ENCODE peak calls at places on chromosomes 7 and 10, in eight cellular contexts. T is GM20000; B is AG09309; X is mammary epithelial cell; S is CD4-positive, alpha-beta T cell; P is RWPE2; A is HL-60; J is AG09319. M is an unnamed sample.

GRCh38 chr7:39651262-39651661 is 27.9 kb downstream of the RALA start:
- DNase-seq in T (no peak), B (peak), X (no peak), S (no peak), P (no peak), A (no peak), J (peak), M (no peak)

GRCh38 chr7:158289761-158290523 is 297.7 kb downstream of the PTPRN2 start:
- DNase-seq in T (no peak), B (no peak), X (no peak), S (no peak), P (no peak), A (no peak), J (no peak), M (no peak)

GRCh38 chr10:43218206-43218950 is 48.5 kb downstream of the RASGEF1A start:
- DNase-seq in T (no peak), B (peak), X (peak), S (no peak), P (no peak), A (no peak), J (peak), M (peak)

GRCh38 chr7:157027568-157028527 is 17.4 kb upstream of the MNX1 start:
- DNase-seq in T (no peak), B (no peak), X (peak), S (no peak), P (no peak), A (no peak), J (no peak), M (no peak)

GRCh38 chr10:88389456-88389855 is 193.7 kb downstream of the RNLS start:
- DNase-seq in T (no peak), B (no peak), X (peak), S (peak), P (no peak), A (peak), J (peak), M (no peak)

GRCh38 chr10:96358851-96359540 is at the start of gene OPALIN:
- DNase-seq in T (no peak), B (no peak), X (no peak), S (no peak), P (no peak), A (no peak), J (no peak), M (no peak)

GRCh38 chr10:107614939-107615665 is 450.6 kb upstream of the SORCS1 start:
- DNase-seq in T (no peak), B (no peak), X (peak), S (no peak), P (no peak), A (no peak), J (no peak), M (peak)

GRCh38 chr10:27893320-27894014 is 105.4 kb downstream of the ODAD2 start:
- DNase-seq in T (no peak), B (peak), X (peak), S (no peak), P (no peak), A (no peak), J (peak), M (peak)

GRCh38 chr7:150801242-150801945 is 825 bp downstream of the TMEM176A start:
- DNase-seq in T (peak), B (no peak), X (no peak), S (no peak), P (no peak), A (no peak), J (no peak), M (no peak)

GRCh38 chr7:36208997-36209813 is 56.2 kb downstream of the EEPD1 start:
- DNase-seq in T (no peak), B (no peak), X (no peak), S (peak), P (no peak), A (no peak), J (no peak), M (no peak)

GRCh38 chr10:29922904-29923303 is 136.5 kb downstream of the JCAD start:
- DNase-seq in T (no peak), B (no peak), X (no peak), S (no peak), P (no peak), A (no peak), J (no peak), M (no peak)

GRCh38 chr7:101650579-101651081 is 21.5 kb upstream of the MYL10 start:
- DNase-seq in T (no peak), B (no peak), X (no peak), S (no peak), P (no peak), A (no peak), J (no peak), M (peak)

GRCh38 chr10:123019264-123019663 is 10.5 kb downstream of the ACADSB start:
- DNase-seq in T (no peak), B (no peak), X (no peak), S (no peak), P (no peak), A (no peak), J (no peak), M (no peak)

GRCh38 chr7:102912742-102913141 is at the start of gene LRRC17:
- DNase-seq in T (no peak), B (peak), X (no peak), S (no peak), P (no peak), A (peak), J (peak), M (no peak)

GRCh38 chr7:151623766-151624165 is 104.1 kb upstream of the RHEB start:
- DNase-seq in T (no peak), B (no peak), X (no peak), S (no peak), P (no peak), A (no peak), J (no peak), M (no peak)

GRCh38 chr10:132847416-132847777 is 61.5 kb upstream of the NKX6-2 start:
- DNase-seq in T (no peak), B (no peak), X (no peak), S (no peak), P (no peak), A (no peak), J (no peak), M (no peak)

GRCh38 chr10:15391491-15391890 is 20.4 kb upstream of the FAM171A1 start:
- DNase-seq in T (no peak), B (no peak), X (no peak), S (no peak), P (no peak), A (no peak), J (no peak), M (no peak)

GRCh38 chr7:98641646-98642489 is 24.8 kb downstream of the NPTX2 start:
- DNase-seq in T (no peak), B (no peak), X (no peak), S (no peak), P (no peak), A (peak), J (no peak), M (no peak)

GRCh38 chr7:117639966-117640365 is 160.1 kb downstream of the CFTR start:
- DNase-seq in T (no peak), B (no peak), X (no peak), S (no peak), P (no peak), A (no peak), J (no peak), M (no peak)

GRCh38 chr10:31401287-31401686 is 82.3 kb downstream of the ZEB1 start:
- DNase-seq in T (no peak), B (no peak), X (no peak), S (no peak), P (no peak), A (no peak), J (no peak), M (no peak)

GRCh38 chr10:10397906-10398305 is 619.8 kb upstream of the CELF2 start:
- DNase-seq in T (no peak), B (no peak), X (no peak), S (no peak), P (no peak), A (no peak), J (no peak), M (no peak)

GRCh38 chr10:110203500-110204455 is 3.6 kb upstream of the MXI1 start:
- DNase-seq in T (no peak), B (no peak), X (no peak), S (no peak), P (no peak), A (no peak), J (no peak), M (no peak)

GRCh38 chr10:74841265-74841973 is 15.0 kb downstream of the KAT6B start:
- DNase-seq in T (no peak), B (no peak), X (no peak), S (no peak), P (no peak), A (no peak), J (no peak), M (no peak)

GRCh38 chr10:72084094-72084459 is 4.3 kb downstream of the SPOCK2 start:
- DNase-seq in T (no peak), B (no peak), X (no peak), S (peak), P (no peak), A (no peak), J (no peak), M (no peak)

GRCh38 chr7:139523988-139524815 is 717 bp downstream of the CLEC2L start:
- DNase-seq in T (no peak), B (no peak), X (no peak), S (no peak), P (no peak), A (no peak), J (no peak), M (no peak)

GRCh38 chr10:63798599-63799498 is 277.6 kb downstream of the REEP3 start:
- DNase-seq in T (no peak), B (peak), X (peak), S (no peak), P (no peak), A (no peak), J (peak), M (peak)

GRCh38 chr10:88926484-88927249 is 25.9 kb downstream of the ACTA2 start:
- DNase-seq in T (no peak), B (peak), X (no peak), S (no peak), P (no peak), A (peak), J (peak), M (no peak)

GRCh38 chr7:47893721-47894365 is 54.4 kb downstream of the PKD1L1 start:
- DNase-seq in T (no peak), B (no peak), X (peak), S (no peak), P (no peak), A (no peak), J (no peak), M (no peak)

GRCh38 chr7:47890125-47890524 is 58.1 kb downstream of the PKD1L1 start:
- DNase-seq in T (no peak), B (no peak), X (no peak), S (no peak), P (no peak), A (no peak), J (no peak), M (no peak)

GRCh38 chr7:47890606-47891005 is 57.7 kb downstream of the PKD1L1 start:
- DNase-seq in T (no peak), B (no peak), X (no peak), S (no peak), P (no peak), A (no peak), J (no peak), M (no peak)

GRCh38 chr7:47895026-47895425 is 53.2 kb downstream of the PKD1L1 start:
- DNase-seq in T (no peak), B (no peak), X (no peak), S (no peak), P (no peak), A (no peak), J (no peak), M (no peak)

GRCh38 chr7:47893238-47893637 is 55.0 kb downstream of the PKD1L1 start:
- DNase-seq in T (peak), B (no peak), X (no peak), S (no peak), P (no peak), A (no peak), J (no peak), M (no peak)
- TF ChIP-seq CTCF in T (no peak), B (peak), X (no peak), S (no peak), P (peak), A (peak), J (peak), M (peak)

GRCh38 chr10:80945267-80945880 is 407.7 kb downstream of the SH2D4B start:
- DNase-seq in T (peak), B (no peak), X (no peak), S (no peak), P (no peak), A (peak), J (no peak), M (no peak)
- TF ChIP-seq CTCF in T (peak), B (no peak), X (peak), S (no peak), P (peak), A (peak), J (no peak), M (peak)

GRCh38 chr7:45938626-45939302 is 17.7 kb upstream of the IGFBP3 start:
- DNase-seq in T (no peak), B (no peak), X (no peak), S (no peak), P (no peak), A (no peak), J (no peak), M (no peak)
- TF ChIP-seq CTCF in T (no peak), B (no peak), X (no peak), S (no peak), P (no peak), A (no peak), J (peak), M (peak)

GRCh38 chr7:29146888-29147609 is 712 bp upstream of the CPVL start:
- DNase-seq in T (no peak), B (peak), X (no peak), S (no peak), P (no peak), A (no peak), J (no peak), M (no peak)
- TF ChIP-seq CTCF in T (no peak), B (no peak), X (no peak), S (no peak), P (no peak), A (no peak), J (no peak), M (peak)

GRCh38 chr10:5679606-5680005 is 5.0 kb upstream of the TASOR2 start:
- DNase-seq in T (no peak), B (peak), X (peak), S (no peak), P (no peak), A (no peak), J (no peak), M (no peak)
- TF ChIP-seq CTCF in T (no peak), B (peak), X (peak), S (no peak), P (no peak), A (no peak), J (peak), M (no peak)

M was measured in retinal pigment epithelial cell.